ENCODE peak calls at places on chromosomes 4 and X, in six cellular contexts. T is breast epithelium, V is GM12892, J is prostate gland, N is HL-60, W is K562. K is an unnamed sample.

GRCh38 chrX:14363719-14364118 is 165.6 kb upstream of the GLRA2 start:
- DNase-seq in T (no peak), V (no peak), J (no peak), N (no peak), W (no peak), K (no peak)

GRCh38 chrX:13966071-13966850 is 63.4 kb downstream of the GEMIN8 start:
- DNase-seq in T (no peak), V (no peak), J (no peak), N (no peak), W (no peak), K (no peak)

GRCh38 chr4:76943790-76944189 is 5.8 kb upstream of the SEPTIN11 start:
- DNase-seq in T (no peak), V (no peak), J (no peak), N (no peak), W (no peak), K (no peak)

GRCh38 chrX:56763556-56764152 is 34.6 kb downstream of the NBDY start:
- DNase-seq in T (peak), V (no peak), J (no peak), N (no peak), W (no peak), K (peak)

GRCh38 chrX:97126020-97126419 is 242.3 kb downstream of the RPA4 start:
- DNase-seq in T (no peak), V (no peak), J (no peak), N (no peak), W (no peak), K (no peak)

GRCh38 chr4:122847931-122848330 is 21.3 kb downstream of the FGF2 start:
- DNase-seq in T (no peak), V (no peak), J (no peak), N (no peak), W (no peak), K (no peak)

GRCh38 chrX:1391370-1391706 is 575 bp downstream of the SLC25A6 start:
- DNase-seq in T (no peak), V (peak), J (no peak), N (peak), W (peak), K (no peak)

GRCh38 chr4:165378763-165379631 is at the start of gene CPE:
- DNase-seq in T (peak), V (peak), J (peak), N (no peak), W (no peak), K (peak)

GRCh38 chrX:67207912-67208311 is 335.9 kb upstream of the AR start:
- DNase-seq in T (no peak), V (no peak), J (no peak), N (no peak), W (no peak), K (no peak)

GRCh38 chr4:151093203-151093602 is 6.2 kb upstream of the RPS3A start:
- DNase-seq in T (no peak), V (no peak), J (no peak), N (no peak), W (no peak), K (no peak)

GRCh38 chr4:138055890-138056289 is 186.3 kb downstream of the SLC7A11 start:
- DNase-seq in T (no peak), V (no peak), J (no peak), N (no peak), W (no peak), K (no peak)

GRCh38 chr4:183261953-183262775 is 57.9 kb downstream of the CLDN22 start:
- DNase-seq in T (peak), V (no peak), J (peak), N (peak), W (peak), K (peak)

GRCh38 chr4:57195622-57196021 is 85.4 kb upstream of the IGFBP7 start:
- DNase-seq in T (no peak), V (no peak), J (no peak), N (no peak), W (no peak), K (no peak)

GRCh38 chrX:54423161-54423888 is 16.9 kb upstream of the TSR2 start:
- DNase-seq in T (no peak), V (no peak), J (no peak), N (no peak), W (peak), K (no peak)

GRCh38 chrX:64975491-64975890 is 759 bp downstream of the ZC4H2 start:
- DNase-seq in T (no peak), V (no peak), J (peak), N (no peak), W (no peak), K (peak)

GRCh38 chr4:4730214-4730613 is 129.3 kb upstream of the MSX1 start:
- DNase-seq in T (no peak), V (no peak), J (no peak), N (no peak), W (no peak), K (no peak)

GRCh38 chr4:4720671-4721070 is 138.8 kb upstream of the MSX1 start:
- DNase-seq in T (no peak), V (no peak), J (no peak), N (no peak), W (no peak), K (no peak)

GRCh38 chr4:4727536-4727935 is 131.9 kb upstream of the MSX1 start:
- DNase-seq in T (no peak), V (no peak), J (no peak), N (no peak), W (no peak), K (no peak)

GRCh38 chr4:4721636-4722035 is 137.8 kb upstream of the MSX1 start:
- DNase-seq in T (no peak), V (no peak), J (no peak), N (no peak), W (no peak), K (no peak)

GRCh38 chr4:4726051-4726450 is 133.4 kb upstream of the MSX1 start:
- DNase-seq in T (no peak), V (no peak), J (no peak), N (peak), W (peak), K (no peak)
- TF ChIP-seq POLR2AphosphoS5 in T (no peak), V (no peak), J (no peak), N (no peak), W (no peak), K (no peak)

GRCh38 chr4:110737931-110738330 is 115.1 kb upstream of the PITX2 start:
- DNase-seq in T (no peak), V (no peak), J (no peak), N (no peak), W (no peak), K (no peak)

GRCh38 chr4:110748071-110748470 is 125.2 kb upstream of the PITX2 start:
- DNase-seq in T (no peak), V (no peak), J (no peak), N (no peak), W (no peak), K (no peak)

DNA sequence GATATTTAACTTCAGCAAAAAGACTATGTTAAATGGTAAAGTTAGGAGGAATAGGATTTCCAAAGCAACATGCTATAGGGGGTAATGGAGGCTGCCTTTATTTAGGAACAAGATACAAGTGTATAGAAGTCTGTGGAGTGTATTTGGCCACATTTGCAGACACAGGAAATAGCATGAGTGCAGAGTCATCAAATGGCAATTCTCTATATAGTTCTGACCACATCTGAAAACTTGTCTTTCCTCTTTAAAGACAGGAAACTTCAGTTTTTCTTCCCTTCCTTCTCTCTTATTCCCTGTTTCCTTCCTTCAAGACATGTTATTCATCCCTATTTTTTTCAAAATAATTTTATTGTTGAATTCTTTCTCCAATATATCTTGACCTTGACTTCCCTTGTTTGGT is 119.3 kb upstream of the PITX2 start:
- DNase-seq in T (no peak), V (no peak), J (no peak), N (no peak), W (no peak), K (no peak)
- TF ChIP-seq POLR2AphosphoS5 in T (no peak), V (no peak), J (no peak), N (no peak), W (no peak), K (no peak)

GRCh38 chr4:55123791-55124190 is 1.6 kb downstream of the KDR start:
- DNase-seq in T (no peak), V (no peak), J (no peak), N (no peak), W (no peak), K (no peak)

GRCh38 chr4:55125763-55126541 is 557 bp upstream of the KDR start:
- DNase-seq in T (peak), V (no peak), J (peak), N (no peak), W (no peak), K (no peak)

GRCh38 chr4:55127053-55127452 is 1.7 kb upstream of the KDR start:
- DNase-seq in T (no peak), V (no peak), J (no peak), N (no peak), W (no peak), K (no peak)

GRCh38 chr4:55124337-55125076 is 888 bp downstream of the KDR start:
- DNase-seq in T (no peak), V (no peak), J (no peak), N (no peak), W (no peak), K (no peak)

GRCh38 chr4:55125087-55125721 is at the start of gene KDR:
- DNase-seq in T (peak), V (no peak), J (peak), N (no peak), W (peak), K (peak)
- TF ChIP-seq POLR2AphosphoS5 in T (no peak), V (no peak), J (peak), N (no peak), W (no peak), K (peak)

DNA sequence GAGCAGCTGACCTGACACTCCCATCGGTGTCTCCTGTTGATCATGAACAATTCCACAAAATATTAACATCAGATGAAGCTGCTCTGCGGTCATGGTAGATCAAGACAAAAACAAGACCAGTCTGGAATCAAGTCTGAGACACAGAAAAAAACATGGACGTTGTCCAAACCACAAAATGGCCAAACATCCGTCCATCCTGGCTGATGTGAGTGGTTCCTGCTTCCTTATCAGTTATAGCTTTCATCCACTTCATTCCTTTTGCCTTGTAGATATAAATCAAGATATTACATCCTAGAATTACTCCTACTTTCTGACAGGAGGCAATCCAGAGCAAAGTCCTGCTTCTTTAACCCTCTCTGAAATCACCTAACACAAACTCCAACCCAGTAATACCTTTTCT is 28.8 kb upstream of the PCSK1N start:
- DNase-seq in T (no peak), V (no peak), J (no peak), N (no peak), W (peak), K (no peak)
- TF ChIP-seq POLR2AphosphoS5 in T (no peak), V (no peak), J (no peak), N (no peak), W (no peak), K (no peak)

DNA sequence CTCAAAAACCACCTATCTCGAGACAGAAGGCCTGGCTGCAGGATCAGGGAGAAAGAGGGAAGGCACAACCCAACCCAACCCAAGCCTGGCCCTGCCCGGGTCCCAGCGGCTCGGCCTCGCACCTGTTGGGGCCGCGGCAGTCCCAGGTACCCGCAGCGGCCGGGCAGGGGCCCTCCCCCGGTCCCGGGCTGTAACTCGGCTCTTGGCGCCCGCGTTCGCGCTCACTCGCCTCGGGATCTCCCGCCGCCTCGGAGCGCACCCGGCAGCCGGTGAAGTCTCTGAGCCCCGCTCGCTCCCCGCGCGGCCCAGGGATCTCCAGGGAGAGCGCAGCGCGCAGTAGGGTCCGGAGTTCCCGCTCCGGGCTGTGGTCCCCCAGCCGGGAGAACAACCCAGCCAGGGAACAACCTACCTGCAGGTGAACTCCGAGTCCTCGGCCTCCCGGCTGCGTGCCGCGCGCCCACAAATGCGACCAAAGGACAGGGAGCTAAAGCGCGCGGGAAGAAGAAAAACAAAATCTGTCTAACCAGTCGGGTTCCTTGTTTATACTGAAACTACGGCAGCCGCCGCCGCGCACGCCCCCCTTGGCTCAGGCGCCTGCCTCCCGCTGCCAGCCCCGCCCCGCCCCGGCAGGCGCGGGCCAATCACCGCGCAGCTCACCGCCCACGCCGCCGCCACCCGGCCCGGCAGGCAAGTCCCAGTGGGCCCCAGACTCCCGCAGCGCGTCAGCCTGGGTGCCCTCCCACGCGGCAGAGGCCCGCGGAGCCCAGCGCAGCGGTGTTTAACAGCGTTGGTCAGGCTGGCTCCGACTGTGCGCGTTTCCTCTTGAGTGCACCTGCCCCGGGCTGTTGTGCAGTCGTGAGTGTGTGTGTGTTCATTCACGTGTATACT is at the start of gene RASGEF1B:
- DNase-seq in T (peak), V (peak), J (peak), N (peak), W (peak), K (peak)
- TF ChIP-seq POLR2AphosphoS5 in T (peak), V (no peak), J (peak), N (peak), W (no peak), K (peak)

DNA sequence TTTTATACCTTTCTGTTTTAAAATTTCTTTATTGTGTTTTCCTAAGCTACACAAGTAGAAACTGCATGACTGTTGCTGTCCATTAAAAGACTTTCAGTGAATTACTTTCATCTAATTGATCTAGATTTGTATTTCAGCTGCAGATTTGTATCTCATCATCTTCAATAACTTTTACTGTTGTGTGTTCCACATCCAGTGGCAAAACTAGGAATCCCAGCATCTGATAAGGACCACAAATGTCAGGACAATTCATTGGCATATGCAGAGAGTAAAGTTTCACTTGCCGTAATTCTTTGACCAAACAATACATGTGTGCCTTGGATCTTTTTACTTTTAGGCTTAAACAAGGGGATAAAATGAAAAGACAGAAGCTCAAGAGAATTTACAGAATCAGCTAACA is 112.6 kb downstream of the FBXO8 start:
- DNase-seq in T (no peak), V (no peak), J (no peak), N (no peak), W (no peak), K (no peak)
- TF ChIP-seq POLR2AphosphoS5 in T (no peak), V (no peak), J (no peak), N (no peak), W (no peak), K (no peak)

DNA sequence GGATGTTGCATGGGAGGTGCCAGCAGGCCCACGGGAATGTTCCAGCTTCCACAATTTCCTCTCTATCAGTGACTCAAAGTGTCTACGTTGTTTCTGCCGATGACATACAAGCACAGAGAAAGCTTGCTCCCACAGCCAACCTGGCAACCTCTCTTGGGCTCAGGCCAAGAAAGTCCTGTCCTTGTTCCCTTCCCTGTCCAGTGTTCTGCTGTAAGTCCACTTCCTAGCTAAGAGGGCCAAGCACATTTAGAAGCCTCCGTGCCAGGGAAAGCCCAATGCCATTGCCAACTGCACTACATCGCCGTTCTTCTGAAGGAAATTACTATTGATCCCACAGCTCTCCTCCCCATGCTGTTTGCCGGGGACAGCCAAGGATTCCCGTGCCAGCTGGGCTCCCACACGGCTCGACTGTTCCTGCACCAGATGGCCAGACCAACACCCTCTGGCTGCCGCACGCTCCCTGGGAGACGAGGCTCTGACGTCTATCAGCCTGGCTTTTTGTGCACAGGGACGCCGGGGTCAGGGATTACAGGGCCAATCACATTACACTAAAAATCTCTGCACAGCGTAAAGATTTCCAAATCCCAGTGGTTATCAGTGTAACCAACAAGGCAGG is 284.0 kb downstream of the BCOR start:
- DNase-seq in T (peak), V (no peak), J (peak), N (no peak), W (no peak), K (peak)
- TF ChIP-seq POLR2AphosphoS5 in T (peak), V (no peak), J (peak), N (no peak), W (no peak), K (no peak)

GRCh38 chr4:17027495-17027894 is 129.1 kb upstream of the LDB2 start:
- DNase-seq in T (no peak), V (no peak), J (no peak), N (no peak), W (no peak), K (no peak)
- TF ChIP-seq POLR2AphosphoS5 in T (no peak), V (no peak), J (no peak), N (no peak), W (no peak), K (no peak)

GRCh38 chr4:172900880-172901279 is 267.7 kb upstream of the GALNT7 start:
- DNase-seq in T (no peak), V (no peak), J (no peak), N (no peak), W (no peak), K (no peak)
- TF ChIP-seq POLR2AphosphoS5 in T (no peak), V (no peak), J (no peak), N (no peak), W (no peak), K (no peak)

K was measured in stomach.